ENCODE peak calls at places on chromosomes 3 and 15, in seven cellular contexts. One of them, this sample, is unnamed.

GRCh38 chr15:68650901-68651709 is 72.3 kb downstream of the CORO2B start:
- DNase-seq in AG08395: no peak
- DNase-seq in GDM1: no peak
- DNase-seq in M059J: no peak
- DNase-seq in ACHN: peak
- DNase-seq in lung: no peak
- DNase-seq in NCI-H69: no peak
- DNase-seq in this sample: no peak

GRCh38 chr3:9902372-9903237 is at the start of gene IL17RE:
- DNase-seq in AG08395: peak
- DNase-seq in GDM1: peak
- DNase-seq in M059J: no peak
- DNase-seq in ACHN: peak
- DNase-seq in lung: peak
- DNase-seq in NCI-H69: peak
- DNase-seq in this sample: no peak

GRCh38 chr3:63841704-63842103 is 21.9 kb downstream of the THOC7 start:
- DNase-seq in AG08395: no peak
- DNase-seq in GDM1: no peak
- DNase-seq in M059J: no peak
- DNase-seq in ACHN: no peak
- DNase-seq in lung: no peak
- DNase-seq in NCI-H69: no peak
- DNase-seq in this sample: no peak

GRCh38 chr15:65092911-65093792 is 16.6 kb downstream of the KBTBD13 start:
- DNase-seq in AG08395: no peak
- DNase-seq in GDM1: no peak
- DNase-seq in M059J: no peak
- DNase-seq in ACHN: no peak
- DNase-seq in lung: no peak
- DNase-seq in NCI-H69: no peak
- DNase-seq in this sample: no peak

GRCh38 chr3:11085078-11085840 is 69.0 kb upstream of the HRH1 start:
- DNase-seq in AG08395: peak
- DNase-seq in GDM1: no peak
- DNase-seq in M059J: peak
- DNase-seq in ACHN: no peak
- DNase-seq in lung: no peak
- DNase-seq in NCI-H69: no peak
- DNase-seq in this sample: no peak

GRCh38 chr3:158261371-158261991 is 151.6 kb downstream of the RSRC1 start:
- DNase-seq in AG08395: no peak
- DNase-seq in GDM1: no peak
- DNase-seq in M059J: no peak
- DNase-seq in ACHN: no peak
- DNase-seq in lung: no peak
- DNase-seq in NCI-H69: peak
- DNase-seq in this sample: no peak

GRCh38 chr3:129658156-129658843 is 51.8 kb upstream of the PLXND1 start:
- DNase-seq in AG08395: no peak
- DNase-seq in GDM1: no peak
- DNase-seq in M059J: peak
- DNase-seq in ACHN: no peak
- DNase-seq in lung: no peak
- DNase-seq in NCI-H69: no peak
- DNase-seq in this sample: no peak

GRCh38 chr3:94936023-94936580 is 873.2 kb downstream of the NSUN3 start:
- DNase-seq in AG08395: no peak
- DNase-seq in GDM1: no peak
- DNase-seq in M059J: peak
- DNase-seq in ACHN: no peak
- DNase-seq in lung: no peak
- DNase-seq in NCI-H69: no peak
- DNase-seq in this sample: no peak

GRCh38 chr3:197906850-197907187 is 43.2 kb upstream of the RPL35A start:
- DNase-seq in AG08395: peak
- DNase-seq in GDM1: no peak
- DNase-seq in M059J: no peak
- DNase-seq in ACHN: no peak
- DNase-seq in lung: no peak
- DNase-seq in NCI-H69: no peak
- DNase-seq in this sample: no peak

GRCh38 chr3:4750306-4751056 is 228.8 kb upstream of the BHLHE40 start:
- DNase-seq in AG08395: no peak
- DNase-seq in GDM1: no peak
- DNase-seq in M059J: peak
- DNase-seq in ACHN: peak
- DNase-seq in lung: no peak
- DNase-seq in NCI-H69: no peak
- DNase-seq in this sample: no peak

GRCh38 chr3:194936659-194937058 is 251.0 kb downstream of the FAM43A start:
- DNase-seq in AG08395: no peak
- DNase-seq in GDM1: no peak
- DNase-seq in M059J: no peak
- DNase-seq in ACHN: no peak
- DNase-seq in lung: no peak
- DNase-seq in NCI-H69: no peak
- DNase-seq in this sample: no peak

GRCh38 chr3:150697646-150698045 is 6.1 kb downstream of the ERICH6 start:
- DNase-seq in AG08395: peak
- DNase-seq in GDM1: no peak
- DNase-seq in M059J: peak
- DNase-seq in ACHN: no peak
- DNase-seq in lung: no peak
- DNase-seq in NCI-H69: no peak
- DNase-seq in this sample: no peak

GRCh38 chr3:67650084-67650483 is 4.3 kb downstream of the SUCLG2 start:
- DNase-seq in AG08395: no peak
- DNase-seq in GDM1: no peak
- DNase-seq in M059J: no peak
- DNase-seq in ACHN: no peak
- DNase-seq in lung: no peak
- DNase-seq in NCI-H69: no peak
- DNase-seq in this sample: no peak

GRCh38 chr3:124281453-124282316 is 289.8 kb upstream of the ROPN1 start:
- DNase-seq in AG08395: peak
- DNase-seq in GDM1: no peak
- DNase-seq in M059J: peak
- DNase-seq in ACHN: peak
- DNase-seq in lung: no peak
- DNase-seq in NCI-H69: peak
- DNase-seq in this sample: no peak

GRCh38 chr3:107857854-107858253 is 233.0 kb downstream of the CD47 start:
- DNase-seq in AG08395: no peak
- DNase-seq in GDM1: no peak
- DNase-seq in M059J: no peak
- DNase-seq in ACHN: no peak
- DNase-seq in lung: no peak
- DNase-seq in NCI-H69: no peak
- DNase-seq in this sample: no peak

GRCh38 chr15:41394924-41395323 is 7.4 kb downstream of the NDUFAF1 start:
- DNase-seq in AG08395: no peak
- DNase-seq in GDM1: no peak
- DNase-seq in M059J: peak
- DNase-seq in ACHN: no peak
- DNase-seq in lung: no peak
- DNase-seq in NCI-H69: no peak
- DNase-seq in this sample: no peak

GRCh38 chr3:169668957-169669681 is 5.6 kb upstream of the MECOM start:
- DNase-seq in AG08395: peak
- DNase-seq in GDM1: no peak
- DNase-seq in M059J: peak
- DNase-seq in ACHN: no peak
- DNase-seq in lung: peak
- DNase-seq in NCI-H69: peak
- DNase-seq in this sample: no peak

GRCh38 chr15:83248151-83248851 is 36.2 kb downstream of the BNC1 start:
- DNase-seq in AG08395: peak
- DNase-seq in GDM1: peak
- DNase-seq in M059J: peak
- DNase-seq in ACHN: peak
- DNase-seq in lung: no peak
- DNase-seq in NCI-H69: peak
- DNase-seq in this sample: no peak

GRCh38 chr15:96331942-96332853 is 1.7 kb downstream of the NR2F2 start:
- DNase-seq in AG08395: peak
- DNase-seq in GDM1: no peak
- DNase-seq in M059J: peak
- DNase-seq in ACHN: peak
- DNase-seq in lung: no peak
- DNase-seq in NCI-H69: peak
- DNase-seq in this sample: no peak

GRCh38 chr3:134978658-134979057 is 183.6 kb downstream of the EPHB1 start:
- DNase-seq in AG08395: no peak
- DNase-seq in GDM1: no peak
- DNase-seq in M059J: peak
- DNase-seq in ACHN: peak
- DNase-seq in lung: no peak
- DNase-seq in NCI-H69: peak
- DNase-seq in this sample: no peak

GRCh38 chr3:57019057-57019456 is 41.4 kb upstream of the SPATA12 start:
- DNase-seq in AG08395: no peak
- DNase-seq in GDM1: no peak
- DNase-seq in M059J: no peak
- DNase-seq in ACHN: no peak
- DNase-seq in lung: no peak
- DNase-seq in NCI-H69: no peak
- DNase-seq in this sample: no peak

GRCh38 chr15:48370460-48370859 is 39.2 kb downstream of the DUT start:
- DNase-seq in AG08395: peak
- DNase-seq in GDM1: no peak
- DNase-seq in M059J: peak
- DNase-seq in ACHN: no peak
- DNase-seq in lung: no peak
- DNase-seq in NCI-H69: peak
- DNase-seq in this sample: no peak

GRCh38 chr3:52054689-52055511 is 1.5 kb downstream of the DUSP7 start:
- DNase-seq in AG08395: no peak
- DNase-seq in GDM1: no peak
- DNase-seq in M059J: no peak
- DNase-seq in ACHN: no peak
- DNase-seq in lung: no peak
- DNase-seq in NCI-H69: peak
- DNase-seq in this sample: no peak

GRCh38 chr3:112693186-112693585 is 52.2 kb upstream of the CCDC80 start:
- DNase-seq in AG08395: no peak
- DNase-seq in GDM1: no peak
- DNase-seq in M059J: no peak
- DNase-seq in ACHN: no peak
- DNase-seq in lung: no peak
- DNase-seq in NCI-H69: no peak
- DNase-seq in this sample: no peak

GRCh38 chr3:71360694-71361093 is 222.8 kb downstream of the FOXP1 start:
- DNase-seq in AG08395: no peak
- DNase-seq in GDM1: no peak
- DNase-seq in M059J: no peak
- DNase-seq in ACHN: no peak
- DNase-seq in lung: no peak
- DNase-seq in NCI-H69: no peak
- DNase-seq in this sample: no peak

GRCh38 chr3:134087046-134087974 is 57.6 kb upstream of the SLCO2A1 start:
- DNase-seq in AG08395: no peak
- DNase-seq in GDM1: no peak
- DNase-seq in M059J: peak
- DNase-seq in ACHN: no peak
- DNase-seq in lung: no peak
- DNase-seq in NCI-H69: no peak
- DNase-seq in this sample: no peak

GRCh38 chr3:48459773-48460516 is 13.4 kb downstream of the ATRIP start:
- DNase-seq in AG08395: no peak
- DNase-seq in GDM1: no peak
- DNase-seq in M059J: no peak
- DNase-seq in ACHN: no peak
- DNase-seq in lung: no peak
- DNase-seq in NCI-H69: no peak
- DNase-seq in this sample: no peak